ENCODE peak calls at places on chromosomes 3 and 15, in ten cellular contexts. B, M, V, I, L, D, O, U, Q and R are unnamed samples.

GRCh38 chr3:144774897-144775296 is 803.3 kb downstream of the DIPK2A start:
- DNase-seq in B (no peak), M (no peak), V (no peak), I (no peak), L (no peak), D (no peak), O (peak), U (no peak), Q (no peak), R (no peak)

GRCh38 chr3:51198476-51198875 is 186.6 kb upstream of the MANF start:
- DNase-seq in B (no peak), M (no peak), V (no peak), I (no peak), L (no peak), D (peak), O (peak), U (no peak), Q (no peak), R (peak)

GRCh38 chr3:13504161-13504831 is 24.2 kb downstream of the HDAC11 start:
- DNase-seq in B (no peak), M (no peak), V (no peak), I (no peak), L (peak), D (no peak), O (peak), U (peak), Q (no peak), R (no peak)

GRCh38 chr15:88202231-88202630 is 54.3 kb downstream of the NTRK3 start:
- DNase-seq in B (no peak), M (no peak), V (no peak), I (no peak), L (no peak), D (peak), O (no peak), U (no peak), Q (no peak), R (peak)

GRCh38 chr3:141050913-141051632 is at the start of gene SPSB4:
- DNase-seq in B (no peak), M (peak), V (peak), I (no peak), L (peak), D (peak), O (peak), U (no peak), Q (peak), R (no peak)

GRCh38 chr3:45210308-45211038 is 15.6 kb downstream of the TMEM158 start:
- DNase-seq in B (peak), M (no peak), V (peak), I (no peak), L (peak), D (peak), O (peak), U (peak), Q (peak), R (peak)

GRCh38 chr3:45765956-45766355 is 30.4 kb downstream of the SLC6A20 start:
- DNase-seq in B (no peak), M (no peak), V (no peak), I (no peak), L (no peak), D (no peak), O (no peak), U (no peak), Q (no peak), R (no peak)

GRCh38 chr3:153084431-153084830 is 77.6 kb upstream of the RAP2B start:
- DNase-seq in B (no peak), M (no peak), V (no peak), I (no peak), L (no peak), D (no peak), O (no peak), U (no peak), Q (no peak), R (no peak)

GRCh38 chr3:146581080-146581601 is 24.0 kb downstream of the PLSCR5 start:
- DNase-seq in B (no peak), M (no peak), V (no peak), I (no peak), L (no peak), D (no peak), O (no peak), U (no peak), Q (no peak), R (no peak)

GRCh38 chr3:10992017-10992945 is at the start of gene SLC6A1:
- DNase-seq in B (no peak), M (no peak), V (peak), I (no peak), L (no peak), D (no peak), O (no peak), U (no peak), Q (no peak), R (peak)

GRCh38 chr3:170598091-170598502 is 12.2 kb upstream of the SLC7A14 start:
- DNase-seq in B (no peak), M (no peak), V (no peak), I (peak), L (no peak), D (no peak), O (no peak), U (no peak), Q (no peak), R (no peak)

GRCh38 chr3:20361000-20361399 is 175.0 kb upstream of the SGO1 start:
- DNase-seq in B (no peak), M (no peak), V (no peak), I (no peak), L (no peak), D (no peak), O (no peak), U (no peak), Q (no peak), R (no peak)

GRCh38 chr15:75688278-75688557 is 24.4 kb downstream of the CSPG4 start:
- DNase-seq in B (no peak), M (no peak), V (no peak), I (no peak), L (no peak), D (no peak), O (no peak), U (no peak), Q (no peak), R (no peak)

GRCh38 chr3:135565481-135565880 is 400.0 kb upstream of the PPP2R3A start:
- DNase-seq in B (no peak), M (no peak), V (no peak), I (no peak), L (no peak), D (no peak), O (no peak), U (no peak), Q (no peak), R (no peak)

GRCh38 chr15:80780416-80781221 is 1.4 kb downstream of the CEMIP start:
- DNase-seq in B (no peak), M (no peak), V (peak), I (peak), L (no peak), D (peak), O (peak), U (no peak), Q (no peak), R (no peak)

GRCh38 chr3:111899966-111900365 is 40.9 kb downstream of the PHLDB2 start:
- DNase-seq in B (no peak), M (no peak), V (no peak), I (no peak), L (no peak), D (no peak), O (no peak), U (no peak), Q (no peak), R (no peak)

GRCh38 chr15:48086162-48086561 is 34.6 kb upstream of the SLC24A5 start:
- DNase-seq in B (no peak), M (no peak), V (no peak), I (peak), L (no peak), D (peak), O (no peak), U (no peak), Q (no peak), R (no peak)